ENCODE peak calls at places on chromosomes 4 and X, in five cellular contexts. One of them, this sample, is unnamed.

GRCh38 chr4:163701915-163702314 is 207.4 kb downstream of the TMA16 start:
- DNase-seq in K562: no peak
- DNase-seq in HepG2: no peak
- DNase-seq in GM12891: no peak
- DNase-seq in H1: no peak
- DNase-seq in this sample: no peak

GRCh38 chrX:18174209-18174608 is 46.5 kb downstream of the BEND2 start:
- DNase-seq in K562: no peak
- DNase-seq in HepG2: no peak
- DNase-seq in GM12891: no peak
- DNase-seq in H1: no peak
- DNase-seq in this sample: no peak

GRCh38 chr4:90099795-90100194 is 27.4 kb upstream of the CCSER1 start:
- DNase-seq in K562: no peak
- DNase-seq in HepG2: no peak
- DNase-seq in GM12891: no peak
- DNase-seq in H1: no peak
- DNase-seq in this sample: no peak

GRCh38 chrX:8364369-8365141 is 100.1 kb upstream of the VCX3B start:
- DNase-seq in K562: peak; percentile 1
- DNase-seq in HepG2: peak; percentile 2
- DNase-seq in GM12891: peak; percentile 1
- DNase-seq in H1: peak; percentile 53
- DNase-seq in this sample: no peak

GRCh38 chrX:47614618-47615017 is 5.0 kb downstream of the SYN1 start:
- DNase-seq in K562: no peak
- DNase-seq in HepG2: no peak
- DNase-seq in GM12891: no peak
- DNase-seq in H1: no peak
- DNase-seq in this sample: no peak

GRCh38 chrX:24034485-24034884 is 7.5 kb upstream of the KLHL15 start:
- DNase-seq in K562: no peak
- DNase-seq in HepG2: no peak
- DNase-seq in GM12891: no peak
- DNase-seq in H1: no peak
- DNase-seq in this sample: no peak

GRCh38 chrX:42229533-42229932 is 306.2 kb upstream of the CASK start:
- DNase-seq in K562: no peak
- DNase-seq in HepG2: no peak
- DNase-seq in GM12891: no peak
- DNase-seq in H1: no peak
- DNase-seq in this sample: no peak

GRCh38 chrX:135437867-135438733 is 16.4 kb downstream of the SMIM10L2A start:
- DNase-seq in K562: peak; percentile 43
- DNase-seq in HepG2: peak; percentile 2
- DNase-seq in GM12891: no peak
- DNase-seq in H1: no peak
- DNase-seq in this sample: no peak

GRCh38 chr4:3215256-3215655 is 33.7 kb upstream of the MSANTD1 start:
- DNase-seq in K562: no peak
- DNase-seq in HepG2: no peak
- DNase-seq in GM12891: no peak
- DNase-seq in H1: no peak
- DNase-seq in this sample: no peak

GRCh38 chr4:82515705-82516104 is 46.1 kb downstream of the TMEM150C start:
- DNase-seq in K562: no peak
- DNase-seq in HepG2: no peak
- DNase-seq in GM12891: no peak
- DNase-seq in H1: no peak
- DNase-seq in this sample: no peak

GRCh38 chr4:57404463-57404862 is 294.3 kb upstream of the IGFBP7 start:
- DNase-seq in K562: no peak
- DNase-seq in HepG2: no peak
- DNase-seq in GM12891: no peak
- DNase-seq in H1: no peak
- DNase-seq in this sample: no peak

GRCh38 chrX:117002981-117003380 is 540.2 kb upstream of the CT83 start:
- DNase-seq in K562: no peak
- DNase-seq in HepG2: no peak
- DNase-seq in GM12891: no peak
- DNase-seq in H1: no peak
- DNase-seq in this sample: no peak

GRCh38 chrX:70219938-70220764 is 14.3 kb upstream of the AWAT1 start:
- DNase-seq in K562: peak; percentile 38
- DNase-seq in HepG2: peak; percentile 80
- DNase-seq in GM12891: no peak
- DNase-seq in H1: no peak
- DNase-seq in this sample: no peak

GRCh38 chr4:184384056-184384809 is 90.1 kb downstream of the IRF2 start:
- DNase-seq in K562: no peak
- DNase-seq in HepG2: peak; percentile 86
- DNase-seq in GM12891: no peak
- DNase-seq in H1: no peak
- DNase-seq in this sample: peak; percentile 41

GRCh38 chr4:82745173-82745842 is 53.3 kb downstream of the SCD5 start:
- DNase-seq in K562: no peak
- DNase-seq in HepG2: no peak
- DNase-seq in GM12891: no peak
- DNase-seq in H1: no peak
- DNase-seq in this sample: no peak

GRCh38 chr4:112944006-112944405 is 105.4 kb upstream of the ANK2 start:
- DNase-seq in K562: no peak
- DNase-seq in HepG2: no peak
- DNase-seq in GM12891: no peak
- DNase-seq in H1: no peak
- DNase-seq in this sample: no peak

GRCh38 chr4:106803107-106803506 is 233.0 kb downstream of the DKK2 start:
- DNase-seq in K562: no peak
- DNase-seq in HepG2: no peak
- DNase-seq in GM12891: no peak
- DNase-seq in H1: no peak
- DNase-seq in this sample: no peak

GRCh38 chrX:27597506-27597905 is 7.4 kb downstream of the DCAF8L2 start:
- DNase-seq in K562: no peak
- DNase-seq in HepG2: no peak
- DNase-seq in GM12891: no peak
- DNase-seq in H1: no peak
- DNase-seq in this sample: no peak

GRCh38 chr4:74266081-74266480 is 42.2 kb upstream of the EPGN start:
- DNase-seq in K562: no peak
- DNase-seq in HepG2: no peak
- DNase-seq in GM12891: no peak
- DNase-seq in H1: no peak
- DNase-seq in this sample: no peak

GRCh38 chrX:47093248-47093647 is 15.0 kb downstream of the RGN start:
- DNase-seq in K562: peak; percentile 20
- DNase-seq in HepG2: no peak
- DNase-seq in GM12891: no peak
- DNase-seq in H1: no peak
- DNase-seq in this sample: no peak

GRCh38 chrX:19174401-19175025 is 52.2 kb upstream of the ADGRG2 start:
- DNase-seq in K562: no peak
- DNase-seq in HepG2: no peak
- DNase-seq in GM12891: no peak
- DNase-seq in H1: no peak
- DNase-seq in this sample: no peak

GRCh38 chrX:8971116-8971515 is 62.8 kb downstream of the FAM9B start:
- DNase-seq in K562: peak; percentile 6
- DNase-seq in HepG2: peak; percentile 39
- DNase-seq in GM12891: no peak
- DNase-seq in H1: no peak
- DNase-seq in this sample: no peak

GRCh38 chrX:10415704-10416001 is 204.7 kb downstream of the MID1 start:
- DNase-seq in K562: no peak
- DNase-seq in HepG2: no peak
- DNase-seq in GM12891: no peak
- DNase-seq in H1: no peak
- DNase-seq in this sample: no peak

GRCh38 chr4:25131925-25132324 is 28.3 kb downstream of the SEPSECS start:
- DNase-seq in K562: no peak
- DNase-seq in HepG2: no peak
- DNase-seq in GM12891: no peak
- DNase-seq in H1: no peak
- DNase-seq in this sample: no peak

DNA sequence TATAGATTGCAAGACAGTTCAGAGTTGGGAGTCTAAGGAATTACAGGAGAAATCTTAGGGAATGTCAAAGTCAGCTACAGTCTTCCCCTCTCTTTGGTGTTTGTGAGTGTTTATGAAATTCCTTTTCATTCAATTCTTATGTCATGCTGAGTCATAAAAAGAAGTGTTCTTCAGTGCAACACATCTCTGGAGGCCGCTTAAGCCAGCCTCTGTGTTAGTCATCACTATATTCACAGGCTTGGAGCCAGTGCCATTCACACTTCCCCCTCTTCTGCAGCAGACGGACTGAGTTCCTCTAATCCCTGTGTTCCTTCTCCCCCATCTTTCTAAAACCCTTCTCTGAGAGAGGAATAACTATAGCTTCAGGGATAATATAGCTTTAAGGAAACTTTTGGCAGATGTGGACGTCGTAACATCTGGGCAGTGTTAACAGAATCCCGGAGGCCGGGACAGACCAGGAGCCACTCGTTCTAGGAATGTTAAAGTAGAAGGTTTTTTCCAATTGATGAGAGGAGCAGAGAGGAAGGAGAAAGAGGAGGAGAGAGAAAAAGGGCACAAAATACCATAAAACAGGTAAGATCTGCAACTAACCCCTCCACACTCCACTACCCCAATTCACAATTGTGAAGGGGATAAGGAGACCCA is at the start of gene SRPX2:
- DNase-seq in K562: no peak
- DNase-seq in HepG2: no peak
- DNase-seq in GM12891: no peak
- DNase-seq in H1: no peak
- DNase-seq in this sample: no peak
- TF ChIP-seq POLR2A in K562: no peak
- TF ChIP-seq POLR2A in HepG2: no peak
- TF ChIP-seq POLR2A in GM12891: no peak
- TF ChIP-seq POLR2A in H1: no peak
- TF ChIP-seq POLR2A in this sample: no peak

GRCh38 chr4:40190880-40191815 is 5.7 kb upstream of the RHOH start:
- DNase-seq in K562: no peak
- DNase-seq in HepG2: peak; percentile 75
- DNase-seq in GM12891: no peak
- DNase-seq in H1: peak; percentile 42
- DNase-seq in this sample: no peak
- TF ChIP-seq TAF1 in K562: no peak
- TF ChIP-seq TAF1 in HepG2: no peak
- TF ChIP-seq TAF1 in GM12891: no peak
- TF ChIP-seq TAF1 in H1: no peak
- TF ChIP-seq TAF1 in this sample: no peak

GRCh38 chr4:78557841-78558240 is 6.3 kb downstream of the ANXA3 start:
- DNase-seq in K562: no peak
- DNase-seq in HepG2: no peak
- DNase-seq in GM12891: no peak
- DNase-seq in H1: no peak
- DNase-seq in this sample: no peak
- TF ChIP-seq POLR2AphosphoS5 in K562: no peak
- TF ChIP-seq POLR2AphosphoS5 in HepG2: no peak
- TF ChIP-seq POLR2AphosphoS5 in GM12891: no peak
- TF ChIP-seq POLR2AphosphoS5 in H1: no peak
- TF ChIP-seq POLR2AphosphoS5 in this sample: no peak

GRCh38 chr4:76305033-76305687 is 1.4 kb upstream of the STBD1 start:
- DNase-seq in K562: no peak
- DNase-seq in HepG2: no peak
- DNase-seq in GM12891: no peak
- DNase-seq in H1: no peak
- DNase-seq in this sample: no peak

GRCh38 chr4:76307670-76308014 is 1.1 kb downstream of the STBD1 start:
- DNase-seq in K562: no peak
- DNase-seq in HepG2: no peak
- DNase-seq in GM12891: no peak
- DNase-seq in H1: no peak
- DNase-seq in this sample: no peak

GRCh38 chr4:76306882-76307669 is 543 bp downstream of the STBD1 start:
- DNase-seq in K562: no peak
- DNase-seq in HepG2: peak; percentile 19
- DNase-seq in GM12891: no peak
- DNase-seq in H1: peak; percentile 85
- DNase-seq in this sample: peak; percentile 28

GRCh38 chr4:76308548-76308947 is 2.0 kb downstream of the STBD1 start:
- DNase-seq in K562: peak; percentile 47
- DNase-seq in HepG2: peak; percentile 87
- DNase-seq in GM12891: no peak
- DNase-seq in H1: no peak
- DNase-seq in this sample: no peak

DNA sequence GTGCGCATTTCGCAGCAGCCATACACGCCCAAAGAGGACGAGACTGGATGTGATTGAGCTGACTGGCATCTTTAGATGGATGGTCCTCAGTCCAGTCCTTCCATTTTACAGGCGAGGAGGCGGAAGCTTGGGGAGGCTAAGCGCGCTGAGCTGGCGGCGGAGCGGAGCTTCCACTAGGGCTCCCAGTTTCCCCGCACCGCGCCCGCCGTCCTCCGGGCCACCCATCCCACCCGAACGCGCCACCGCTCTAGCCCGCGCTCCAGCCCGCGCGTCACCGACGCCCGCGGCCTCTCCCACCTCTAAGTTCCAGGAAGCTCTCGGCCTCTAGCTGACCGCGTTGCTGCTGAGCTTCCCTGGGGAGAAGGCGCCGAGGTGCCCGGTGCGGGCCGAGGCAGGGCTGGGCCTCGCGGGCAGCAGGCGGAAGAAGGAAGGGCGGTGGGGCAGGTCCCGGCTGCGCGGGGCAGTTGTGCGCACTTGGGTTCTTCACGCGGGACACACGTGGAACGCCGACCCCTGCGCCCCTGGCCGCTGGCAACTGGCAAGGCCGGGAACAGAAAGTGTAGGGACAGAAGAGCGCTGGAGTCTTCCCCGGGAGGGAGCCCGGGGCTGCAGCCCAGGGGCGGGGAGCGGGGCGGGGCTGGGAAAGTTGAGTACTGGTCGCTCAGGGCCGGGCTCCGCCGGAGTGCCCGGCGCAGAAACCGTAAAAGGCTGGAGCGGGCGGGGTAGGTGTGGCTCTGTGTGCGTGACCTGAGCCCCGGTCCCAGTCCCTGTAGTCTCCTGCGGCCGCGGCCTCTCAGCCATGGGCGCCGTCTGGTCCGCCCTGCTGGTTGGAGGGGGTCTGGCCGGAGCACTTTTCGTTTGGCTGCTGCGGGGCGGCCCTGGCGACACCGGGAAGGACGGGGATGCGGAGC is at the start of gene STBD1:
- DNase-seq in K562: peak; percentile 35
- DNase-seq in HepG2: peak; percentile 68
- DNase-seq in GM12891: peak; percentile 27
- DNase-seq in H1: peak; percentile 90
- DNase-seq in this sample: peak; percentile 27
- TF ChIP-seq POLR2A in K562: peak; percentile 54
- TF ChIP-seq POLR2A in HepG2: peak; percentile 34
- TF ChIP-seq POLR2A in GM12891: no peak
- TF ChIP-seq POLR2A in H1: no peak
- TF ChIP-seq POLR2A in this sample: no peak

GRCh38 chrX:39445336-39445735 is 644.1 kb downstream of the MID1IP1 start:
- DNase-seq in K562: no peak
- DNase-seq in HepG2: no peak
- DNase-seq in GM12891: no peak
- DNase-seq in H1: peak; percentile 73
- DNase-seq in this sample: no peak
- TF ChIP-seq TAF1 in K562: no peak
- TF ChIP-seq TAF1 in HepG2: no peak
- TF ChIP-seq TAF1 in GM12891: no peak
- TF ChIP-seq TAF1 in H1: no peak
- TF ChIP-seq TAF1 in this sample: no peak

GRCh38 chr4:150874386-150875226 is 140.5 kb downstream of the LRBA start:
- DNase-seq in K562: no peak
- DNase-seq in HepG2: no peak
- DNase-seq in GM12891: no peak
- DNase-seq in H1: no peak
- DNase-seq in this sample: no peak

GRCh38 chr4:150875367-150875766 is 139.7 kb downstream of the LRBA start:
- DNase-seq in K562: no peak
- DNase-seq in HepG2: no peak
- DNase-seq in GM12891: no peak
- DNase-seq in H1: no peak
- DNase-seq in this sample: no peak
- TF ChIP-seq POLR2AphosphoS5 in K562: no peak
- TF ChIP-seq POLR2AphosphoS5 in HepG2: no peak
- TF ChIP-seq POLR2AphosphoS5 in GM12891: no peak
- TF ChIP-seq POLR2AphosphoS5 in H1: no peak
- TF ChIP-seq POLR2AphosphoS5 in this sample: no peak

This sample was measured in GM12892.